ENCODE peak calls at places on chromosomes 16 and 17, in ten cellular contexts. P is adrenal gland, C is GM23248, H is breast epithelium, J is sigmoid colon, K is lung, N is left ventricle myocardium inferior, B is stomach, L is A549, E is IMR-90. G is an unnamed sample. For H3K4me1, the result is how much of the 10 kb centered on the place peaks cover.

GRCh38 chr17:77832180-77832560 is 126.3 kb upstream of the TNRC6C start:
- DNase-seq in C (no peak), B (no peak), N (peak), J (peak), P (no peak), L (no peak), E (no peak), H (no peak), K (no peak), G (no peak)

GRCh38 chr17:81599719-81600486 is 37.0 kb downstream of the NPLOC4 start:
- DNase-seq in E (peak), L (no peak), B (no peak), N (peak), J (peak), C (peak), H (no peak), K (no peak), P (peak), G (peak)

GRCh38 chr17:43720311-43721060 is 38.1 kb downstream of the SOST start:
- DNase-seq in B (peak), H (peak), E (peak), N (peak), J (peak), K (peak), P (peak), C (peak), L (peak), G (peak)

GRCh38 chr16:69917739-69918138 is 33.4 kb upstream of the CLEC18A start:
- DNase-seq in K (no peak), N (no peak), C (peak), P (peak), L (peak), J (peak), E (peak), H (no peak), B (no peak), G (no peak)

GRCh38 chr17:42519546-42520444 is 16.2 kb upstream of the NAGLU start:
- DNase-seq in C (peak), P (peak), J (peak), K (peak), B (peak), H (peak), N (peak), L (peak), E (peak), G (peak)

GRCh38 chr16:66403531-66404145 is 23.5 kb upstream of the BEAN1 start:
- DNase-seq in J (no peak), H (no peak), C (no peak), L (no peak), E (no peak), N (no peak), B (no peak), P (peak), K (no peak), G (no peak)

GRCh38 chr17:30970757-30971567 is at the start of gene RNF135:
- DNase-seq in P (peak), C (peak), H (peak), B (peak), J (peak), E (peak), K (peak), N (peak), L (peak), G (peak)

GRCh38 chr17:29115435-29115834 is 64.8 kb downstream of the MYO18A start:
- DNase-seq in L (no peak), E (no peak), H (no peak), N (no peak), B (no peak), J (no peak), C (no peak), K (no peak), P (no peak), G (no peak)

GRCh38 chr17:49861150-49861884 is 13.4 kb upstream of the TAC4 start:
- DNase-seq in J (no peak), B (no peak), H (no peak), P (peak), K (peak), C (peak), N (no peak), L (peak), E (peak), G (peak)

GRCh38 chr16:76943936-76944335 is 247.1 kb upstream of the MON1B start:
- DNase-seq in N (no peak), H (no peak), L (no peak), E (no peak), B (no peak), P (no peak), C (no peak), K (no peak), J (no peak), G (no peak)

GRCh38 chr16:69182730-69183416 is 4.1 kb upstream of the SNTB2 start:
- DNase-seq in P (no peak), J (peak), C (no peak), H (no peak), L (no peak), E (no peak), K (no peak), B (no peak), N (no peak), G (no peak)

GRCh38 chr16:68288252-68288650 is 22.5 kb downstream of the SLC7A6OS start:
- DNase-seq in K (no peak), B (no peak), J (no peak), E (no peak), N (no peak), H (no peak), C (no peak), L (no peak), P (no peak), G (no peak)

GRCh38 chr16:1290032-1290431 is 19.4 kb upstream of the UBE2I start:
- DNase-seq in J (no peak), B (no peak), L (no peak), N (no peak), K (no peak), E (no peak), C (peak), H (no peak), P (no peak), G (no peak)

GRCh38 chr17:44916059-44916780 is 920 bp upstream of the GFAP start:
- DNase-seq in C (no peak), K (no peak), J (no peak), H (peak), N (no peak), L (no peak), P (no peak), B (no peak), E (no peak), G (no peak)

GRCh38 chr16:63530974-63531373 is 1494.7 kb upstream of the CDH8 start:
- DNase-seq in L (no peak), C (no peak), P (no peak), N (no peak), J (no peak), K (no peak), H (no peak), E (no peak), B (no peak), G (no peak)

GRCh38 chr17:27529230-27529796 is 73.1 kb downstream of the KSR1 start:
- DNase-seq in N (no peak), C (no peak), B (no peak), K (peak), L (no peak), P (no peak), E (peak), H (no peak), J (peak), G (no peak)

GRCh38 chr16:26334218-26335111 is 642.7 kb downstream of the HS3ST4 start:
- DNase-seq in K (no peak), C (no peak), P (no peak), L (no peak), J (no peak), E (no peak), N (no peak), H (no peak), B (no peak), G (no peak)

GRCh38 chr16:1859650-1860049 is 12.3 kb downstream of the MEIOB start:
- DNase-seq in H (no peak), E (no peak), B (peak), C (no peak), L (no peak), K (peak), N (no peak), J (no peak), P (no peak), G (peak)

GRCh38 chr17:75723201-75723930 is 2.1 kb downstream of the ITGB4 start:
- DNase-seq in J (no peak), C (peak), N (peak), L (no peak), B (peak), K (no peak), P (no peak), H (no peak), E (no peak), G (peak)

GRCh38 chr16:25065899-25066298 is 45.6 kb upstream of the LCMT1 start:
- DNase-seq in C (no peak), B (no peak), L (no peak), P (no peak), N (no peak), H (no peak), K (no peak), J (no peak), E (no peak), G (no peak)

GRCh38 chr17:82228842-82229685 is at the start of gene SLC16A3:
- DNase-seq in C (peak), L (no peak), P (no peak), H (no peak), J (peak), N (peak), K (no peak), E (peak), B (peak), G (peak)

GRCh38 chr16:3807425-3808123 is 72.9 kb downstream of the CREBBP start:
- DNase-seq in B (no peak), N (no peak), P (no peak), J (no peak), H (no peak), E (no peak), C (no peak), L (no peak), K (no peak), G (no peak)

GRCh38 chr16:29770250-29770929 is 7.7 kb upstream of the ZG16 start:
- DNase-seq in E (no peak), N (no peak), J (no peak), K (no peak), B (no peak), H (no peak), C (no peak), L (no peak), P (no peak), G (no peak)

GRCh38 chr17:48592592-48592991 is 987 bp downstream of the HOXB5 start:
- DNase-seq in E (peak), J (no peak), N (no peak), H (no peak), L (no peak), B (no peak), P (no peak), K (no peak), C (peak), G (no peak)

GRCh38 chr17:79970576-79971068 is 65.0 kb downstream of the TBC1D16 start:
- DNase-seq in E (peak), H (peak), C (peak), L (no peak), P (peak), K (no peak), J (no peak), N (peak), B (peak), G (peak)

GRCh38 chr16:29315046-29315445 is 91.5 kb downstream of the NPIPB11 start:
- DNase-seq in P (no peak), H (no peak), C (peak), L (no peak), N (no peak), B (no peak), K (no peak), E (peak), J (peak), G (no peak)

GRCh38 chr17:75404739-75405364 is 626 bp downstream of the GRB2 start:
- DNase-seq in L (peak), H (peak), J (peak), B (peak), N (peak), C (peak), K (peak), P (peak), E (peak), G (peak)

GRCh38 chr16:3074860-3075545 is 9.6 kb downstream of the IL32 start:
- DNase-seq in N (no peak), P (no peak), J (no peak), E (no peak), B (peak), H (no peak), K (no peak), L (no peak), C (no peak), G (peak)

GRCh38 chr17:6546069-6546718 is 10.2 kb downstream of the PITPNM3 start:
- DNase-seq in H (no peak), E (peak), K (no peak), C (peak), J (no peak), B (no peak), L (no peak), N (no peak), P (no peak), G (no peak)

GRCh38 chr17:7383742-7384488 is 3.0 kb downstream of the TNK1 start:
- DNase-seq in N (peak), E (peak), K (no peak), L (no peak), B (peak), P (no peak), H (no peak), C (peak), J (peak), G (peak)

GRCh38 chr16:56898847-56899246 is 33.1 kb upstream of the HERPUD1 start:
- DNase-seq in C (no peak), P (no peak), J (no peak), B (no peak), K (no peak), N (no peak), H (no peak), E (no peak), L (no peak), G (no peak)

GRCh38 chr16:67936124-67936875 is at the start of gene PSMB10:
- DNase-seq in J (peak), L (peak), B (peak), P (peak), N (peak), C (peak), K (peak), E (peak), H (no peak), G (no peak)

GRCh38 chr17:64320613-64321553 is 57.8 kb upstream of the TEX2 start:
- DNase-seq in P (peak), H (no peak), E (peak), L (peak), J (peak), C (peak), B (peak), K (peak), N (peak), G (peak)

GRCh38 chr16:46620265-46621005 is 744 bp downstream of the SHCBP1 start:
- DNase-seq in J (no peak), E (no peak), C (peak), N (no peak), K (no peak), B (no peak), H (no peak), P (no peak), L (peak), G (no peak)

GRCh38 chr16:77276686-77277085 is 77.5 kb downstream of the SYCE1L start:
- DNase-seq in N (no peak), K (no peak), C (no peak), P (no peak), J (no peak), H (no peak), E (no peak), L (no peak), B (no peak), G (no peak)

GRCh38 chr17:70161519-70161918 is 7.8 kb upstream of the KCNJ2 start:
- DNase-seq in J (no peak), K (no peak), H (no peak), B (no peak), E (no peak), L (no peak), C (no peak), N (no peak), P (no peak), G (no peak)
- H3K4me1 ChIP-seq in J (under half), K (under half), H (under half), B (under half), E (under half), L (under half), C (under half), N (under half), P (under half), G (under half)

GRCh38 chr16:81647527-81647926 is 131.6 kb upstream of the PLCG2 start:
- DNase-seq in E (peak), K (no peak), N (no peak), B (no peak), P (peak), C (peak), L (peak), H (no peak), J (no peak), G (no peak)
- H3K4me1 ChIP-seq in E (under half), K (under half), N (under half), B (under half), P (under half), C (under half), L (half or more), H (under half), J (under half), G (under half)

GRCh38 chr16:88939814-88940195 is 37.2 kb downstream of the CBFA2T3 start:
- DNase-seq in L (no peak), C (no peak), E (no peak), N (peak), H (no peak), K (no peak), P (no peak), J (no peak), B (no peak), G (no peak)
- H3K4me1 ChIP-seq in L (under half), C (under half), E (under half), N (half or more), H (under half), K (under half), P (under half), J (under half), B (half or more), G (under half)

GRCh38 chr16:48054881-48055601 is 100.8 kb downstream of the ABCC12 start:
- DNase-seq in K (peak), L (peak), J (no peak), N (no peak), H (no peak), P (peak), B (peak), E (peak), C (peak), G (peak)
- H3K4me1 ChIP-seq in K (under half), L (under half), J (under half), N (under half), H (under half), P (under half), B (under half), E (under half), C (under half), G (under half)

GRCh38 chr16:85583491-85584181 is 29.5 kb upstream of the GSE1 start:
- DNase-seq in J (no peak), P (no peak), L (no peak), K (no peak), H (no peak), N (no peak), E (peak), B (no peak), C (peak), G (no peak)

GRCh38 chr16:85585762-85586161 is 27.4 kb upstream of the GSE1 start:
- DNase-seq in N (no peak), P (no peak), K (no peak), J (no peak), C (no peak), H (no peak), L (no peak), E (no peak), B (no peak), G (no peak)

GRCh38 chr16:85584192-85584757 is 28.8 kb upstream of the GSE1 start:
- DNase-seq in E (no peak), K (no peak), P (no peak), J (no peak), B (no peak), L (no peak), C (no peak), N (no peak), H (no peak), G (no peak)

GRCh38 chr16:85586360-85587145 is 26.6 kb upstream of the GSE1 start:
- DNase-seq in B (peak), N (peak), E (peak), H (no peak), K (no peak), J (peak), C (peak), P (peak), L (no peak), G (peak)

DNA sequence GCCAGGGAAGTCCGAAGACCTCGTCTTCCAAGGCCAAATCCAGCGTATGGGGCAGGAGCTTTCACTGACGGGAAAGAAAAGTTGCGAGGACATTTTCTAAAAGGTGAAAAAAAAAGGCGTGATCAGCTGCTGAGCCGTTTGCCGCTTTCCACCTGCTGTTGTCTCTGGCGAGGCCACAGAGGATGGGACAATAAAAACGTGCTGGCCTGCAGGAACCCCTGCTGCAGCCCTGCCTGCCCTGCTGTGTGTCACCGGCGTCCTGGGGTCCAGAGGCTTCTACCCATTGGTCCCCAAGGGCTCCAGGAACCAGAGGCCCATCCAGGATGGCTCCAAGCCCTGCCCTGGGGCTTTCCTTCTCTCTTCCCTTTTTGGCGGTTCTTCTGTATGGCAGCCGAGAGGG is 28.1 kb upstream of the GSE1 start:
- DNase-seq in P (no peak), C (no peak), B (no peak), H (no peak), E (no peak), L (no peak), J (no peak), K (no peak), N (no peak), G (no peak)
- H3K4me1 ChIP-seq in P (under half), C (under half), B (under half), H (under half), E (under half), L (under half), J (half or more), K (under half), N (under half), G (under half)

GRCh38 chr16:15849209-15849981 is 7.4 kb downstream of the MYH11 start:
- DNase-seq in H (no peak), E (no peak), B (no peak), K (no peak), J (no peak), N (no peak), L (no peak), C (no peak), P (no peak), G (no peak)
- H3K4me1 ChIP-seq in H (under half), E (under half), B (under half), K (under half), J (half or more), N (under half), L (under half), C (under half), P (under half), G (under half)